ENCODE peak calls at places on chromosome 17, in five cellular contexts. One of them, this sample, is unnamed.

GRCh38 chr17:31534223-31534888 is 142.9 kb downstream of the RAB11FIP4 start:
- DNase-seq in Calu3: no peak
- DNase-seq in GM10248: no peak
- DNase-seq in activated T-cell treated with anti-CD3 and anti-CD28 coated beads, Interleukin-2, amount 50 U/mL, for 48 hours: no peak
- DNase-seq in stimulated activated CD8-positive, alpha-beta memory T cell treated with anti-CD3 and anti-CD28 coated beads, Interleukin-4, amount 100 ng/mL, for 1 hour: no peak
- DNase-seq in this sample: no peak

GRCh38 chr17:2218426-2218825 is 85.2 kb downstream of the SMG6 start:
- DNase-seq in Calu3: no peak
- DNase-seq in GM10248: no peak
- DNase-seq in activated T-cell treated with anti-CD3 and anti-CD28 coated beads, Interleukin-2, amount 50 U/mL, for 48 hours: no peak
- DNase-seq in stimulated activated CD8-positive, alpha-beta memory T cell treated with anti-CD3 and anti-CD28 coated beads, Interleukin-4, amount 100 ng/mL, for 1 hour: no peak
- DNase-seq in this sample: no peak

GRCh38 chr17:4340914-4341615 is 25.4 kb downstream of the UBE2G1 start:
- DNase-seq in Calu3: no peak
- DNase-seq in GM10248: peak; percentile 45
- DNase-seq in activated T-cell treated with anti-CD3 and anti-CD28 coated beads, Interleukin-2, amount 50 U/mL, for 48 hours: no peak
- DNase-seq in stimulated activated CD8-positive, alpha-beta memory T cell treated with anti-CD3 and anti-CD28 coated beads, Interleukin-4, amount 100 ng/mL, for 1 hour: no peak
- DNase-seq in this sample: peak; percentile 35

GRCh38 chr17:42287305-42288077 is 807 bp upstream of the STAT5A start:
- DNase-seq in Calu3: no peak
- DNase-seq in GM10248: peak; percentile 63
- DNase-seq in activated T-cell treated with anti-CD3 and anti-CD28 coated beads, Interleukin-2, amount 50 U/mL, for 48 hours: peak; percentile 75
- DNase-seq in stimulated activated CD8-positive, alpha-beta memory T cell treated with anti-CD3 and anti-CD28 coated beads, Interleukin-4, amount 100 ng/mL, for 1 hour: no peak
- DNase-seq in this sample: peak; percentile 76

GRCh38 chr17:17351901-17352781 is 49.0 kb downstream of the NT5M start:
- DNase-seq in Calu3: peak; percentile 58
- DNase-seq in GM10248: no peak
- DNase-seq in activated T-cell treated with anti-CD3 and anti-CD28 coated beads, Interleukin-2, amount 50 U/mL, for 48 hours: no peak
- DNase-seq in stimulated activated CD8-positive, alpha-beta memory T cell treated with anti-CD3 and anti-CD28 coated beads, Interleukin-4, amount 100 ng/mL, for 1 hour: no peak
- DNase-seq in this sample: no peak

GRCh38 chr17:79152636-79153035 is 78.0 kb downstream of the ENGASE start:
- DNase-seq in Calu3: no peak
- DNase-seq in GM10248: no peak
- DNase-seq in activated T-cell treated with anti-CD3 and anti-CD28 coated beads, Interleukin-2, amount 50 U/mL, for 48 hours: no peak
- DNase-seq in stimulated activated CD8-positive, alpha-beta memory T cell treated with anti-CD3 and anti-CD28 coated beads, Interleukin-4, amount 100 ng/mL, for 1 hour: no peak
- DNase-seq in this sample: no peak

GRCh38 chr17:9169116-9169515 is 147.8 kb downstream of the NTN1 start:
- DNase-seq in Calu3: no peak
- DNase-seq in GM10248: no peak
- DNase-seq in activated T-cell treated with anti-CD3 and anti-CD28 coated beads, Interleukin-2, amount 50 U/mL, for 48 hours: no peak
- DNase-seq in stimulated activated CD8-positive, alpha-beta memory T cell treated with anti-CD3 and anti-CD28 coated beads, Interleukin-4, amount 100 ng/mL, for 1 hour: no peak
- DNase-seq in this sample: no peak

GRCh38 chr17:29764217-29764616 is 141.5 kb upstream of the CORO6 start:
- DNase-seq in Calu3: no peak
- DNase-seq in GM10248: no peak
- DNase-seq in activated T-cell treated with anti-CD3 and anti-CD28 coated beads, Interleukin-2, amount 50 U/mL, for 48 hours: no peak
- DNase-seq in stimulated activated CD8-positive, alpha-beta memory T cell treated with anti-CD3 and anti-CD28 coated beads, Interleukin-4, amount 100 ng/mL, for 1 hour: no peak
- DNase-seq in this sample: no peak

GRCh38 chr17:27544350-27545131 is 86.4 kb upstream of the LGALS9 start:
- DNase-seq in Calu3: no peak
- DNase-seq in GM10248: peak; percentile 85
- DNase-seq in activated T-cell treated with anti-CD3 and anti-CD28 coated beads, Interleukin-2, amount 50 U/mL, for 48 hours: peak; percentile 88
- DNase-seq in stimulated activated CD8-positive, alpha-beta memory T cell treated with anti-CD3 and anti-CD28 coated beads, Interleukin-4, amount 100 ng/mL, for 1 hour: no peak
- DNase-seq in this sample: peak; percentile 85